ENCODE peak calls at places on chromosomes 4 and X, in eight cellular contexts. M is right lobe of liver; X is CD4-positive, alpha-beta T cell; P is naive thymus-derived CD4-positive, alpha-beta T cell; V is MM.1S; E is heart right ventricle; L is small intestine; S is PC-9. O is an unnamed sample.

GRCh38 chr4:94934201-94934600 is 176.4 kb downstream of the BMPR1B start:
- DNase-seq in V (no peak), L (no peak), X (no peak), E (no peak), P (no peak), S (no peak), M (no peak), O (no peak)

GRCh38 chr4:4990857-4991540 is 28.3 kb downstream of the CYTL1 start:
- DNase-seq in S (peak; percentile 5), M (no peak), V (no peak), E (peak; percentile 78), P (no peak), X (no peak), L (peak; percentile 5), O (peak; percentile 19)

GRCh38 chr4:60201052-60201673 is 999.0 kb upstream of the ADGRL3 start:
- DNase-seq in V (peak; percentile 66), M (no peak), S (peak; percentile 19), X (no peak), P (peak; percentile 8), E (peak; percentile 13), L (peak; percentile 45), O (no peak)

GRCh38 chr4:10115271-10115656 is 1.3 kb downstream of the WDR1 start:
- DNase-seq in M (no peak), X (no peak), E (no peak), P (no peak), S (no peak), V (no peak), L (peak; percentile 67), O (no peak)

GRCh38 chrX:44904542-44905115 is 31.6 kb downstream of the KDM6A start:
- DNase-seq in S (no peak), X (no peak), V (no peak), M (no peak), E (no peak), P (no peak), L (no peak), O (no peak)

GRCh38 chr4:165834116-165834515 is 38.9 kb upstream of the TLL1 start:
- DNase-seq in L (no peak), E (no peak), P (no peak), V (no peak), X (no peak), M (no peak), S (no peak), O (no peak)

GRCh38 chr4:168636506-168637176 is 139.8 kb downstream of the PALLD start:
- DNase-seq in X (no peak), S (no peak), V (no peak), M (no peak), P (no peak), L (no peak), E (no peak), O (no peak)

GRCh38 chr4:147052361-147052760 is 106.7 kb upstream of the TTC29 start:
- DNase-seq in M (no peak), V (no peak), S (no peak), L (no peak), E (no peak), X (no peak), P (no peak), O (no peak)

GRCh38 chrX:136694491-136695087 is 46.6 kb downstream of the CD40LG start:
- DNase-seq in S (no peak), M (no peak), E (no peak), V (peak; percentile 79), P (peak; percentile 71), X (no peak), L (peak; percentile 25), O (no peak)

DNA sequence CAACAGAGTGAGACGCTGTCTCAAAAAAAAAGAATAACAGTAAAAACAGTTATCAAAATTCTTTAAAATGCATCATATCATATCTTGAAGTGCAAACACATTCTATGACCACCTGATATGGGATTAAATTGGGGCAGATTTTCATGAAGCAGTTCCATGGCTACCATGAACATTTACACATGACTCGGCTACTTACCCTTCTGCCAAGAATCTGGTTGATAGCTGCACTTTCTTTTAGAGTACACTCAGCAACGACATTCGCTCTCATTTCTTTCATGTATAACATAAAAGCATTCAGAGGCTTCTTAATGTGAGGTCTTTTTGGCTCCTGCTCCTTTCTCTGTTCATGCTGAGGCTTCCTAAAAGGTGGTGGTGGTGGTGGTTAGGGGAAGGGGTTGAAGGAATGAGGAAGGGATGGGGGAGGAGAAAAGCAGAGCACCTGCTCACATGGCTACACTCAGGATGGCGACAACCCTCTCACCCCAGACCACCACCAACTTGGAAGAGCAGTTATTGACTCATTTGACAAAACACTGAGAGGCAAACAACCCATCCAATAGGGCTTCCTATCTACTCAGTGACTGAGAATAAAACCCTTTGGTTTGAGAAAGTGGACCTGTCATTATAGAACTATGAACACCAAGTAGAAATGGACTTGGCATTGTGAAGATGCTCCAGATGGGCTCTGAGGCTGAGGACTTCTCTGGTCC is 88.5 kb downstream of the HADH start:
- DNase-seq in X (no peak), E (no peak), M (no peak), P (no peak), S (no peak), L (no peak), V (no peak), O (no peak)
- H3K27ac ChIP-seq in X (peak overlapping the region; percentile 43), E (no peak overlapping the region), M (no peak overlapping the region), P (peak overlapping the region; percentile 28), S (no peak overlapping the region), L (no peak overlapping the region), V (no peak overlapping the region), O (no peak overlapping the region)

GRCh38 chr4:41396214-41396613 is 139.5 kb downstream of the UCHL1 start:
- DNase-seq in V (no peak), M (no peak), L (no peak), E (no peak), S (no peak), X (no peak), P (no peak), O (no peak)

GRCh38 chr4:41400296-41400695 is 137.7 kb upstream of the LIMCH1 start:
- DNase-seq in X (no peak), V (no peak), L (no peak), S (no peak), E (no peak), M (no peak), P (no peak), O (no peak)

GRCh38 chr4:41396869-41397268 is 140.1 kb downstream of the UCHL1 start:
- DNase-seq in L (no peak), P (no peak), X (no peak), E (no peak), S (no peak), V (no peak), M (no peak), O (no peak)

GRCh38 chr4:41394362-41394960 is 137.7 kb downstream of the UCHL1 start:
- DNase-seq in V (no peak), P (no peak), M (no peak), X (no peak), E (no peak), S (no peak), L (no peak), O (no peak)

GRCh38 chr4:41399191-41399590 is 138.8 kb upstream of the LIMCH1 start:
- DNase-seq in L (no peak), X (no peak), V (no peak), P (no peak), M (no peak), S (no peak), E (no peak), O (no peak)
- H3K27ac ChIP-seq in L (no peak overlapping the region), X (no peak overlapping the region), V (no peak overlapping the region), P (no peak overlapping the region), M (no peak overlapping the region), S (peak overlapping the region; percentile 15), E (no peak overlapping the region), O (peak overlapping the region; percentile 14)

DNA sequence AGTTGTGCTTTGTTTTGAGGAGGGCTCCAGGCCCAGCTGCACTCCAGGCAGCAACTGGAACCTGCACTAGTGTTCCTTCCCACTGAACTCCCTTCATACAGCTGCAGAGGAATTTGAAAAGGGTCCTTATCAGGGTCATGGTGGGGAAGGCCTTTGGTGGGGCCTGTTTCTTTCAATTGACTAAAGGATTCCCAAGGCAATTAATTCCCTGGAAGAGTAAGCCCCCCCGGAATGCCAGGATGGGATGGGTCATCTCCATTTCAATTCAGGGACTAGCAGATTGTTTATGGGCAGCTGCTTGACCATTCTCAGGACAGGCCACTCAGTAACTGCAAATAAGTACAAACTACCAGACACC is 45.3 kb downstream of the TSC22D3 start:
- DNase-seq in P (no peak), S (no peak), V (no peak), X (no peak), L (no peak), M (no peak), E (no peak), O (no peak)
- H3K27ac ChIP-seq in P (no peak overlapping the region), S (peak overlapping the region; percentile 63), V (no peak overlapping the region), X (no peak overlapping the region), L (no peak overlapping the region), M (peak overlapping the region; percentile 65), E (peak overlapping the region; percentile 81), O (no peak overlapping the region)

DNA sequence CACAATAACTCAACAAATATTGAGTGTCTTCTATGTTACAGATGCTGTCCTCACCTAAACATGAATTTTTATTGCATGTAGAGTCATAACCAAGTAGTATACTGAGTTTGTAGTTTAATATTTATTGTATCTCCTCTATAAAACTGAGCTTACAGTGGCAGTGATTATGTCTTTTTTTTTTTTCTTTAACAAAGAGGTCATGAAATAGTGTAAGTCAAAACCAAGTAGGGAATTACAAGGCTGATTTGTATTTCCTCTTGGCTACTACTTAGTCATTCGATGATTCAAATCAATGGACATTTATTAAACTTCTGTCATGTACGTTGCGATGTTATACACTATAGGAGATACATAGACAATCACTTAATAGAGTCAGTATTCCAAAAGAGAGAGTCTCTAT is 48.4 kb downstream of the IL15 start:
- DNase-seq in M (no peak), X (no peak), P (no peak), L (no peak), S (no peak), E (no peak), V (no peak), O (no peak)
- H3K27ac ChIP-seq in M (no peak overlapping the region), X (no peak overlapping the region), P (no peak overlapping the region), L (no peak overlapping the region), S (no peak overlapping the region), E (no peak overlapping the region), V (no peak overlapping the region), O (no peak overlapping the region)

DNA sequence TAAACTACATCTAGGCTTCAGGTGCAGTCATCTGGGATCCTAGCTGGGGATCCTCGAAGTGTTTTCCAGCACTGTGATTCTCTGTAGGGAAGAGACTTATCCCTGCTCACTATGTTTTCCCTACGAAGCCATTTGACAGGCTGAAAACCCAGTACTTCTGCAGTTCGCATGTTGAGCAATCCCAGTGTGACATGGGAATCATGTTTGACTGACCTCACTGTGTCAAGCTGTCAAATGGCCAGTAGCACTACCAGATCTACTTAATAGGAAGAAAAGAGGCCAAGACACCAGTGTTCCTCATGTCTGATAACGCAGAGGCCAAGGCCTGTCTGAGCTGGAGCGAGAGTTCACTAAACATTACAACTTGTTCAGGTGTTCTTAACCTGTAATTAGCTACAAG is 100.6 kb downstream of the CDS1 start:
- DNase-seq in V (no peak), P (no peak), L (no peak), E (no peak), X (no peak), M (no peak), S (no peak), O (no peak)
- H3K27ac ChIP-seq in V (no peak overlapping the region), P (no peak overlapping the region), L (no peak overlapping the region), E (no peak overlapping the region), X (no peak overlapping the region), M (peak overlapping the region; percentile 5), S (no peak overlapping the region), O (peak overlapping the region; percentile 19)

GRCh38 chrX:139204576-139204902 is 326.0 kb upstream of the F9 start:
- DNase-seq in E (no peak), P (no peak), S (no peak), L (no peak), X (no peak), M (no peak), V (no peak), O (no peak)
- H3K27ac ChIP-seq in E (no peak overlapping the region), P (no peak overlapping the region), S (no peak overlapping the region), L (no peak overlapping the region), X (no peak overlapping the region), M (no peak overlapping the region), V (peak overlapping the region; percentile 87), O (no peak overlapping the region)

GRCh38 chrX:2395261-2395850 is 105.4 kb downstream of the DHRSX start:
- DNase-seq in P (no peak), E (no peak), M (no peak), L (no peak), V (no peak), S (no peak), X (no peak), O (no peak)
- H3K27ac ChIP-seq in P (no peak overlapping the region), E (no peak overlapping the region), M (no peak overlapping the region), L (no peak overlapping the region), V (no peak overlapping the region), S (no peak overlapping the region), X (no peak overlapping the region), O (no peak overlapping the region)